ENCODE peak calls at places on chromosomes 13 and 19, in ten cellular contexts. E is fibroblast of lung, B is cardiac fibroblast, I is SK-N-SH, W is pancreas, S is breast epithelium, Y is testis, P is dorsolateral prefrontal cortex, C is cardiac muscle cell, Z is right lobe of liver. X is an unnamed sample.

GRCh38 chr13:94315188-94315587 is 164.3 kb downstream of the DCT start:
- DNase-seq in E (no peak), B (no peak), I (no peak), W (no peak), S (no peak), Y (no peak), P (no peak), C (no peak), Z (no peak), X (no peak)

GRCh38 chr13:106534844-106535551 is 464 bp downstream of the EFNB2 start:
- DNase-seq in E (peak; percentile 42), B (peak; percentile 21), I (no peak), W (peak; percentile 83), S (no peak), Y (no peak), P (no peak), C (peak; percentile 28), Z (no peak), X (no peak)

GRCh38 chr19:39515551-39516191 is 732 bp downstream of the SELENOV start:
- DNase-seq in E (no peak), B (no peak), I (no peak), W (peak; percentile 75), S (no peak), Y (no peak), P (no peak), C (no peak), Z (no peak), X (no peak)

GRCh38 chr19:18589380-18590272 is 1.0 kb downstream of the REX1BD start:
- DNase-seq in E (peak; percentile 48), B (peak; percentile 66), I (peak; percentile 85), W (peak; percentile 90), S (peak; percentile 70), Y (peak; percentile 71), P (no peak), C (peak; percentile 73), Z (peak; percentile 76), X (no peak)

GRCh38 chr13:73433893-73434292 is 375.1 kb downstream of the KLF5 start:
- DNase-seq in E (no peak), B (no peak), I (no peak), W (no peak), S (no peak), Y (no peak), P (no peak), C (no peak), Z (no peak), X (no peak)

GRCh38 chr13:99656843-99657506 is 155.7 kb downstream of the TM9SF2 start:
- DNase-seq in E (no peak), B (no peak), I (no peak), W (no peak), S (no peak), Y (no peak), P (no peak), C (no peak), Z (no peak), X (no peak)

GRCh38 chr13:32150794-32151193 is 119.2 kb downstream of the FRY start:
- DNase-seq in E (peak; percentile 93), B (peak; percentile 93), I (no peak), W (no peak), S (no peak), Y (peak; percentile 62), P (no peak), C (peak; percentile 91), Z (no peak), X (peak; percentile 74)

GRCh38 chr19:3272952-3273351 is 48.5 kb downstream of the CELF5 start:
- DNase-seq in E (no peak), B (no peak), I (no peak), W (no peak), S (no peak), Y (no peak), P (no peak), C (no peak), Z (no peak), X (no peak)

GRCh38 chr13:31908696-31909386 is 122.7 kb upstream of the FRY start:
- DNase-seq in E (no peak), B (no peak), I (no peak), W (no peak), S (no peak), Y (no peak), P (no peak), C (no peak), Z (no peak), X (no peak)

GRCh38 chr19:12956446-12957388 is at the start of gene GADD45GIP1:
- DNase-seq in E (peak; percentile 77), B (peak; percentile 80), I (peak; percentile 94), W (peak; percentile 93), S (peak; percentile 77), Y (peak; percentile 86), P (peak; percentile 55), C (peak; percentile 86), Z (peak; percentile 81), X (no peak)

GRCh38 chr19:29587518-29587986 is 18.5 kb upstream of the POP4 start:
- DNase-seq in E (no peak), B (no peak), I (no peak), W (no peak), S (peak; percentile 45), Y (no peak), P (no peak), C (no peak), Z (no peak), X (no peak)

GRCh38 chr19:44021221-44021620 is 4.0 kb upstream of the ZNF222 start:
- DNase-seq in E (no peak), B (no peak), I (no peak), W (no peak), S (no peak), Y (no peak), P (no peak), C (no peak), Z (no peak), X (no peak)

GRCh38 chr13:109332501-109333499 is 453.6 kb downstream of the IRS2 start:
- DNase-seq in E (no peak), B (no peak), I (no peak), W (no peak), S (no peak), Y (no peak), P (no peak), C (no peak), Z (no peak), X (no peak)

GRCh38 chr13:76473552-76474134 is 412.6 kb downstream of the KCTD12 start:
- DNase-seq in E (peak; percentile 88), B (peak; percentile 87), I (peak; percentile 53), W (no peak), S (peak; percentile 52), Y (peak; percentile 92), P (peak; percentile 38), C (peak; percentile 88), Z (peak; percentile 79), X (peak; percentile 75)

GRCh38 chr19:51107406-51108065 is 673 bp downstream of the CTU1 start:
- DNase-seq in E (peak; percentile 16), B (peak; percentile 14), I (no peak), W (no peak), S (no peak), Y (peak; percentile 35), P (no peak), C (no peak), Z (no peak), X (no peak)

GRCh38 chr19:16584825-16585801 is 12.9 kb upstream of the SLC35E1 start:
- DNase-seq in E (no peak), B (no peak), I (no peak), W (peak; percentile 47), S (no peak), Y (no peak), P (no peak), C (no peak), Z (no peak), X (no peak)

GRCh38 chr13:98484289-98485219 is 92.4 kb downstream of the STK24 start:
- DNase-seq in E (peak; percentile 95), B (peak; percentile 89), I (no peak), W (peak; percentile 80), S (peak; percentile 75), Y (peak; percentile 53), P (no peak), C (peak; percentile 87), Z (peak; percentile 74), X (peak; percentile 65)
- TF ChIP-seq CTCF in E (no peak), B (no peak), I (peak; percentile 14), W (no peak), S (peak; percentile 11), Y (no peak), P (no peak), C (no peak), Z (no peak), X (no peak)

GRCh38 chr19:55625004-55625326 is 599 bp upstream of the ZNF784 start:
- DNase-seq in E (no peak), B (no peak), I (peak; percentile 4), W (no peak), S (no peak), Y (no peak), P (no peak), C (no peak), Z (no peak), X (no peak)
- H3K4me3 ChIP-seq in E (peak overlapping the region; percentile 65), B (peak overlapping the region; percentile 74), I (peak overlapping the region; percentile 74), W (no peak overlapping the region), S (peak overlapping the region; percentile 74), Y (peak overlapping the region; percentile 73), P (peak overlapping the region; percentile 57), C (peak overlapping the region; percentile 51), Z (peak overlapping the region; percentile 50), X (peak overlapping the region; percentile 59)

GRCh38 chr13:61029064-61029463 is 386.6 kb downstream of the PCDH20 start:
- DNase-seq in E (no peak), B (no peak), I (peak; percentile 8), W (no peak), S (no peak), Y (no peak), P (no peak), C (no peak), Z (no peak), X (no peak)
- TF ChIP-seq CTCF in E (no peak), B (no peak), I (no peak), W (no peak), S (no peak), Y (no peak), P (no peak), C (no peak), Z (no peak), X (no peak)

DNA sequence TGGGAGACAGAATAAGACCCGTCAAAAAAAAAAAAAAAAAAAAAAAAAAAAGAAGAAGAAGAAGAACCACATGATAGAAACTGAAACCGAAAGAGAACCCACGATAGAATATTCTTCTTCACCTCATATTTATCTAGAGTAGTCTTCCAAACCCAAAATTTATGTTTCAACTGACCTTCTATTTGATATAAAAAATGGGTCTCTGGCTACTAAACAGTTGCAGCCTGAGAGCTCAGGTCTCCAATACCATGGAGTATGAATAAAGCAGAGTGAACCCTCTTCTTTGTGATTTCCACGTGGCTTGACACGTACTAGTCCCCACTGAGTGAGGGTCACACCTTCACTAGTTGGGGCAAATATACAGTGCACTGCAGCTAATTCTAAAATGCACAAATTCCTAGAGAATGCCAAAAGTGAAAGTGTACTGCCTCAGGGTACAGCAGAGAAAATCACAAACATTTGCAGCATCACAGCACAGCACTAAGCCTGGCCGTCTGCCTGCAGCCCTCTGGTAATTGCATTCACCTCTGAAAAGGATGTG is 30.8 kb upstream of the RFC3 start:
- DNase-seq in E (no peak), B (peak; percentile 4), I (peak; percentile 25), W (no peak), S (no peak), Y (no peak), P (no peak), C (no peak), Z (no peak), X (no peak)
- H3K4me3 ChIP-seq in E (peak overlapping the region; percentile 54), B (no peak overlapping the region), I (peak overlapping the region; percentile 45), W (no peak overlapping the region), S (peak overlapping the region; percentile 58), Y (peak overlapping the region; percentile 1), P (peak overlapping the region; percentile 7), C (no peak overlapping the region), Z (peak overlapping the region; percentile 32), X (peak overlapping the region; percentile 0)